ENCODE peak calls at places on chromosomes 13 and 19, in four cellular contexts. O is H1, T is HepG2, Y is GM12878. B is an unnamed sample.

GRCh38 chr13:74761794-74762193 is 627.6 kb upstream of the KLF12 start:
- DNase-seq in O (no peak), T (no peak), Y (no peak), B (no peak)

GRCh38 chr19:52665529-52665928 is 27.4 kb upstream of the ZNF83 start:
- DNase-seq in O (no peak), T (no peak), Y (no peak), B (peak; percentile 55)

GRCh38 chr19:45739498-45740439 is 6.5 kb downstream of the MEIOSIN start:
- DNase-seq in O (no peak), T (peak; percentile 34), Y (no peak), B (peak; percentile 94)

GRCh38 chr13:33968520-33969507 is 150.9 kb downstream of the RFC3 start:
- DNase-seq in O (no peak), T (peak; percentile 96), Y (no peak), B (no peak)

GRCh38 chr13:30857018-30857417 is 49.1 kb upstream of the MEDAG start:
- DNase-seq in O (no peak), T (no peak), Y (no peak), B (no peak)

GRCh38 chr19:14440049-14440448 is 6.9 kb downstream of the PKN1 start:
- DNase-seq in O (no peak), T (no peak), Y (peak; percentile 37), B (peak; percentile 75)

GRCh38 chr13:37369618-37370017 is 228.9 kb downstream of the POSTN start:
- DNase-seq in O (no peak), T (no peak), Y (no peak), B (no peak)

GRCh38 chr13:23921451-23921888 is 24.2 kb upstream of the C1QTNF9B start:
- DNase-seq in O (peak; percentile 54), T (peak; percentile 18), Y (no peak), B (peak; percentile 17)

GRCh38 chr19:4657835-4658234 is 12.3 kb downstream of the MYDGF start:
- DNase-seq in O (no peak), T (no peak), Y (no peak), B (no peak)
- TF ChIP-seq HDAC2 in O (no peak), T (no peak), Y (no peak), B (no peak)

DNA sequence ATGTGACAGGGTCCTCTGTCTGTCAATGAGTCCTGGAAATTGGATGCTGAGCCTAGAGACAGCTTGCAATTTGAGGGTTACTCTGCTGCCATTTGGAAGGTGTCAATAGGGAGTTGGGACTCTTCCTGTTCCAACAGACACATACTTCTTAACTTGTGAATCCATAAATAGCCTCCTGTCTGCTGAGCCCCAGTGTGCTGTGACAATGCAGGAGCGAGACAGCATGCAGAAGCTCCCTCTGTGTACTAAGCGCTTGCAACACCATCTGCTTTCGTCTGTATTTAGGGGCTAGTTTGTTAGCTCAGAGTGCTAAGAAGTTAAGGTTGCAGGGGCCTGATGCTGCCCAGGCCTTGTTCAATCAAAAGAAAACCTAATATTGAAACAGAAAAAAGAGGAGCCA is 58.5 kb upstream of the GPR12 start:
- DNase-seq in O (no peak), T (no peak), Y (no peak), B (no peak)
- H2AFZ ChIP-seq in O (no peak overlapping the region), T (no peak overlapping the region), Y (no peak overlapping the region), B (no peak overlapping the region)

DNA sequence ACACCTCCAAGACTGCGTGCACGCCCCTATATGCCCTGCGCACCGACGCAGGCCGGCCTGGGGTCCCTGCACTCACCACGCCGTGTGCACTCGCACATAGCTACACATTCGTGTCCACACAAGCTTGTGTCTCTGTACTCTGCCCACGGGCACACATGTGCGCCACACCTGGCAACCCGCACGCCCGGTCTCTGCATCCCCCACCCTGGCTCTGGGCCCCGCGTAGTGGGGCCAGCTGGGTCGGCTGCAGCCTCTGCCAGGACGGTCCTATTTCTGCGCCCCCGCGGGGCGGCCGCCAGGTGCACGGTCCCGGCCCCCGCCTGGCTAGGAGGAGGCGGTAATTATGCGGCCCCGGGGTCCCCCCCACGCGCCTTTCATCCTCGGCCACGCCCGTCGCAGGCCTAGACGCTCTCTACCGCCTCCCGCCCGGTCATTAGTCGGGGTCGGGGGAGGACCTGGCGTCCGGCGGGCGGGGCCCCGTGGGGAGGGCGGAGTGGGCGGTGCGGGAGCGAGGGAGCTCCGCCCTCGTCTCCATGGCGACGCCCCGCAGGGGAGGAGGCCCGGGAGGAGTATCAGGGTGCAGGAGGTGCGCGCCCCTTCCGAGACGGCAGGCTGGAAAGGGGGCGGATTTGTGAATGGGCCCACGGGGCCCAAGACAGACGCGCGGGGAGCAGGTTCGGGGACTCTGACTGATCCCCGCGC is 2.9 kb upstream of the CIRBP start:
- DNase-seq in O (no peak), T (peak; percentile 80), Y (no peak), B (peak; percentile 96)
- TF ChIP-seq HDAC2 in O (no peak), T (no peak), Y (no peak), B (peak; percentile 53)

DNA sequence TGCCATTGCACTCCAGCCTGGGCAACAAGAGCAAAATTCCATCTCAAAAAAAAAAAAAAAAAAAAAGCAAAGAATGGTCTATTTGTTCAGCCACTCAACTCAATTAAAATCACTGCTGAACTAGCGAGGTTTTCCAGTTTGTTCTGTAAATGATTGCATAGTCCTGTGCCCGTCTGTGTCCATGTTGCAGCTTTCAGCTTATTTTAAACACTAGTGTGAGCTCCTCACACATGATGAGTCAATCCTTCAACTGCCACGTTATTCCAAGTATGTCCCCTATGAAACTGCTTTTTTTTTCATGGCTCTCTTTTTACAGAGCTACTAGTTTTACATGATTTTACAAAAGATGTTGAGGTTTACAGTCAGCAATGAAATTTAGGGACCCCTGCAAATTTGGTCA is 12.2 kb downstream of the SUGP2 start:
- DNase-seq in O (no peak), T (peak; percentile 59), Y (no peak), B (no peak)
- H2AFZ ChIP-seq in O (no peak overlapping the region), T (no peak overlapping the region), Y (no peak overlapping the region), B (no peak overlapping the region)